ENCODE peak calls at places on chromosomes 12 and 14, in four cellular contexts. Y is psoas muscle, S is Calu3, K is upper lobe of left lung. I is an unnamed sample.

GRCh38 chr14:65954915-65955314 is 531.3 kb upstream of the CCDC196 start:
- DNase-seq in Y (no peak), S (no peak), K (no peak), I (no peak)

GRCh38 chr14:105169776-105170655 is 1.4 kb upstream of the JAG2 start:
- DNase-seq in Y (no peak), S (no peak), K (no peak), I (no peak)

GRCh38 chr14:59055439-59056045 is 132.9 kb upstream of the DAAM1 start:
- DNase-seq in Y (no peak), S (peak), K (no peak), I (no peak)

GRCh38 chr12:71804505-71804904 is 35.1 kb upstream of the TBC1D15 start:
- DNase-seq in Y (no peak), S (no peak), K (no peak), I (no peak)

GRCh38 chr12:70757830-70758493 is 120.7 kb upstream of the PTPRB start:
- DNase-seq in Y (no peak), S (no peak), K (no peak), I (no peak)

GRCh38 chr12:42737364-42737763 is 147.8 kb upstream of the PRICKLE1 start:
- DNase-seq in Y (no peak), S (no peak), K (no peak), I (no peak)

GRCh38 chr12:5912437-5913334 is 32.4 kb downstream of the ANO2 start:
- DNase-seq in Y (no peak), S (no peak), K (no peak), I (no peak)

GRCh38 chr14:71714225-71714624 is 218.0 kb upstream of the RGS6 start:
- DNase-seq in Y (no peak), S (no peak), K (no peak), I (no peak)

GRCh38 chr14:52031781-52032180 is 37.1 kb downstream of the NID2 start:
- DNase-seq in Y (peak), S (no peak), K (no peak), I (no peak)

GRCh38 chr12:25926536-25926935 is 31.9 kb upstream of the RASSF8 start:
- DNase-seq in Y (no peak), S (no peak), K (no peak), I (no peak)

GRCh38 chr12:103244596-103244995 is 251.2 kb downstream of the C12orf42 start:
- DNase-seq in Y (no peak), S (no peak), K (no peak), I (no peak)

GRCh38 chr12:13976028-13976584 is 5.3 kb downstream of the GRIN2B start:
- DNase-seq in Y (no peak), S (no peak), K (no peak), I (no peak)

GRCh38 chr14:81245771-81246170 is 25.0 kb upstream of the GTF2A1 start:
- DNase-seq in Y (no peak), S (no peak), K (no peak), I (no peak)

GRCh38 chr14:91116913-91117588 is 3.2 kb downstream of the DGLUCY start:
- DNase-seq in Y (no peak), S (no peak), K (no peak), I (no peak)

GRCh38 chr12:121132601-121133481 is at the start of gene P2RX7:
- DNase-seq in Y (peak), S (peak), K (peak), I (no peak)

GRCh38 chr14:65168840-65169239 is 66.5 kb upstream of the MAX start:
- DNase-seq in Y (no peak), S (no peak), K (no peak), I (no peak)

GRCh38 chr14:56555921-56556570 is 23.6 kb upstream of the TMEM260 start:
- DNase-seq in Y (no peak), S (no peak), K (no peak), I (no peak)

GRCh38 chr14:22980672-22981089 is 1.7 kb downstream of the AJUBA start:
- DNase-seq in Y (no peak), S (peak), K (peak), I (no peak)

GRCh38 chr12:66003951-66004350 is 126.6 kb downstream of the LLPH start:
- DNase-seq in Y (no peak), S (no peak), K (no peak), I (no peak)

GRCh38 chr12:132600048-132601032 is 10.0 kb downstream of the LRCOL1 start:
- DNase-seq in Y (peak), S (peak), K (peak), I (no peak)
- TF ChIP-seq CTCF in Y (peak), S (peak), K (peak), I (peak)

GRCh38 chr12:33427071-33427470 is 12.5 kb downstream of the SYT10 start:
- DNase-seq in Y (no peak), S (peak), K (no peak), I (no peak)
- TF ChIP-seq CTCF in Y (no peak), S (peak), K (no peak), I (peak)

DNA sequence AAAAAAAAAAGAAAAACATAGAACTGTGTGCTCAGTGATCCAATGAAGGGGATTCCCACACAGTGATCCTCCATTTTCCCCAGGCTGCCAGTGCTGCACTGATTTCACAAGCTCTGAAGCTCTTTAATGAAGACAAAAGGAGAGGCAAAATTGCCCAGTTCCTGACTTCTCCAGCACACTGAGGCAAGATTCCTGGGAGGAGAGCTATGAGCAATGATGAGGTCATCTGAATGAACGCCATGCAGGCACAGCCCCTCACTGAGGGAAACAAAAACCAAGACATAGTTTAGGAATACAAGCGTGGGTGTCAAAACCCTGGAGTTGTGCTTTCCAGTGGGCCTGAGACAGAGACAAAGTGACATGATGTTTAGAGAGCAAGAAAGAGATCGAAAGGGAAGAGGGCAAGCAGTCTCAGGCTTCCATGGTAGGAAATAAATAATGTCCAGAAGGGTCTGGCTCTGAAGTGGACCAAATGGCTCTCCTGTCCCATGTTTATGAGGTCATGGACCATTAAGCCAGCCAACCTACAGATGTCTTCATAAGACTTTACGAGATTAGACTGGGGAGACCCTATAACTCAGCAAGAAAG is 40.9 kb upstream of the SMUG1 start:
- DNase-seq in Y (peak), S (no peak), K (no peak), I (no peak)
- TF ChIP-seq CTCF in Y (no peak), S (no peak), K (no peak), I (no peak)

GRCh38 chr12:7373226-7373625 is 69.4 kb downstream of the ACSM4 start:
- DNase-seq in Y (no peak), S (no peak), K (no peak), I (no peak)

GRCh38 chr12:7375145-7375543 is 68.8 kb downstream of the CD163L1 start:
- DNase-seq in Y (no peak), S (no peak), K (no peak), I (no peak)

GRCh38 chr12:7369274-7369729 is 65.4 kb downstream of the ACSM4 start:
- DNase-seq in Y (peak), S (peak), K (no peak), I (no peak)

GRCh38 chr12:7376196-7376595 is 67.8 kb downstream of the CD163L1 start:
- DNase-seq in Y (no peak), S (no peak), K (no peak), I (no peak)

DNA sequence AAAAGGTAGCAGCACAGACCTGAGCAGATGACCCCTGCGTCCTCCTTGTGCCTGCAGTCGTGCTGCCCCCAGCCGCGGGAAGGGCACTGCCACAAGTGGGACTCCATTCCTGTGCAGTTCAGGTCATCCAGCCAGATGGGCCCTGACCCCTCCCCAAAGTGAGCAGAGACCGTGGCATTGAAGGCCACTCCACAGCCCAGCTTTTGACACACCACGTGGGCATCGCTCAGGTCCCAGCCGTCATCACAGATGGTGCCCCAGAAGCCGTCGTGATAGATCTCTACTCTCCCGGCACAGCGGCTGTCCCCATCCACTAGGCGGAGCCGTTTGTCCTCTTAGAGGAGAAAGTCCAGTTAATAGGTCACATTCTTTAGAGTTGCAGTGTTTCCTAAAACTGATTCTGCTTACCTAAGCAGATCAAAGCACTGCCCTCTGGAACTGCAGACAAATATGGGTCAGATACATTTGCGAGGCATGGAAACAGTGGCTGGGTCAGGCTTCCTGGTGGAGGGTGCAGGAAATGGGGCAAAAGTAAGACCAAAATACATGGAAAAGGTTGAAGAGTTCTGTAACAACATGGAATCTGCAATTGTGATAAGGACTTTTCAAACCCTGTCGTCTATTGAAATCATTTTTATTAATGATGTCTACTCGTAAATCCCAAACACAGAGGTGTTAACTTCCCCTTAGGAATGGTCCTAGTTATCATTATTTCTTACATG is 69.4 kb downstream of the CD163L1 start:
- DNase-seq in Y (peak), S (peak), K (peak), I (no peak)
- TF ChIP-seq CTCF in Y (no peak), S (peak), K (no peak), I (peak)

DNA sequence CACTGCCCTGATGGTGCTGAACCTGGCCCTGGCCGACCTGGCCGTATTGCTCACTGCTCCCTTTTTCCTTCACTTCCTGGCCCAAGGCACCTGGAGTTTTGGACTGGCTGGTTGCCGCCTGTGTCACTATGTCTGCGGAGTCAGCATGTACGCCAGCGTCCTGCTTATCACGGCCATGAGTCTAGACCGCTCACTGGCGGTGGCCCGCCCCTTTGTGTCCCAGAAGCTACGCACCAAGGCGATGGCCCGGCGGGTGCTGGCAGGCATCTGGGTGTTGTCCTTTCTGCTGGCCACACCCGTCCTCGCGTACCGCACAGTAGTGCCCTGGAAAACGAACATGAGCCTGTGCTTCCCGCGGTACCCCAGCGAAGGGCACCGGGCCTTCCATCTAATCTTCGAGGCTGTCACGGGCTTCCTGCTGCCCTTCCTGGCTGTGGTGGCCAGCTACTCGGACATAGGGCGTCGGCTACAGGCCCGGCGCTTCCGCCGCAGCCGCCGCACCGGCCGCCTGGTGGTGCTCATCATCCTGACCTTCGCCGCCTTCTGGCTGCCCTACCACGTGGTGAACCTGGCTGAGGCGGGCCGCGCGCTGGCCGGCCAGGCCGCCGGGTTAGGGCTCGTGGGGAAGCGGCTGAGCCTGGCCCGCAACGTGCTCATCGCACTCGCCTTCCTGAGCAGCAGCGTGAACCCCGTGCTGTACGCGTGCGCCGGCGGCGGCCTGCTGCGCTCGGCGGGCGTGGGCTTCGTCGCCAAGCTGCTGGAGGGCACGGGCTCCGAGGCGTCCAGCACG is 4.7 kb downstream of the LTB4R start:
- DNase-seq in Y (peak), S (peak), K (peak), I (no peak)
- TF ChIP-seq CTCF in Y (peak), S (no peak), K (peak), I (no peak)

GRCh38 chr14:96352708-96353107 is 10.4 kb downstream of the ATG2B start:
- DNase-seq in Y (no peak), S (no peak), K (no peak), I (no peak)

GRCh38 chr14:96354246-96354645 is 8.9 kb downstream of the ATG2B start:
- DNase-seq in Y (no peak), S (no peak), K (no peak), I (no peak)

GRCh38 chr14:96359959-96360358 is 3.2 kb downstream of the ATG2B start:
- DNase-seq in Y (no peak), S (no peak), K (no peak), I (no peak)

GRCh38 chr14:96362071-96362964 is 823 bp downstream of the ATG2B start:
- DNase-seq in Y (no peak), S (peak), K (peak), I (no peak)

GRCh38 chr14:96357216-96357615 is 5.9 kb downstream of the ATG2B start:
- DNase-seq in Y (no peak), S (no peak), K (no peak), I (no peak)
- TF ChIP-seq CTCF in Y (no peak), S (no peak), K (no peak), I (peak)

I was measured in type B pancreatic cell.